ENCODE peak calls at places on chromosomes 13 and 19, in four cellular contexts. O is HFF-Myc, X is Calu3, Q is WTC11. V is an unnamed sample.

GRCh38 chr13:37492061-37492460 is 106.5 kb downstream of the POSTN start:
- DNase-seq in O (no peak), X (no peak), Q (no peak), V (no peak)

GRCh38 chr19:11639245-11639601 is 41.9 kb downstream of the ZNF627 start:
- DNase-seq in O (no peak), X (no peak), Q (no peak), V (no peak)

GRCh38 chr19:11418518-11419506 is at the start of gene RGL3:
- DNase-seq in O (no peak), X (peak), Q (peak), V (peak)

GRCh38 chr13:31768351-31768750 is 29.0 kb downstream of the RXFP2 start:
- DNase-seq in O (no peak), X (no peak), Q (no peak), V (no peak)

GRCh38 chr13:50122465-50122864 is 107.2 kb downstream of the KCNRG start:
- DNase-seq in O (no peak), X (no peak), Q (no peak), V (no peak)

GRCh38 chr13:102227696-102228095 is 174.2 kb downstream of the FGF14 start:
- DNase-seq in O (no peak), X (no peak), Q (no peak), V (no peak)

GRCh38 chr19:7869910-7870511 is 4.2 kb downstream of the PRR36 start:
- DNase-seq in O (no peak), X (no peak), Q (peak), V (no peak)

GRCh38 chr13:40974460-40975407 is 44.4 kb downstream of the ELF1 start:
- DNase-seq in O (no peak), X (peak), Q (no peak), V (no peak)

GRCh38 chr19:43664008-43664407 is 6.0 kb downstream of the PLAUR start:
- DNase-seq in O (no peak), X (no peak), Q (no peak), V (no peak)

GRCh38 chr13:79282976-79283375 is 123.1 kb downstream of the RBM26 start:
- DNase-seq in O (no peak), X (no peak), Q (no peak), V (no peak)

GRCh38 chr13:37241786-37242185 is 136.3 kb upstream of the CSNK1A1L start:
- DNase-seq in O (no peak), X (no peak), Q (no peak), V (no peak)

GRCh38 chr19:17648097-17648660 is 40.0 kb downstream of the UNC13A start:
- DNase-seq in O (no peak), X (no peak), Q (peak), V (no peak)

GRCh38 chr19:46134527-46134926 is 10.0 kb upstream of the IGFL3 start:
- DNase-seq in O (no peak), X (no peak), Q (no peak), V (no peak)

GRCh38 chr19:35710784-35711723 is 6.7 kb downstream of the ZBTB32 start:
- DNase-seq in O (no peak), X (no peak), Q (no peak), V (no peak)

GRCh38 chr13:63605962-63606361 is 2190.3 kb upstream of the PCDH20 start:
- DNase-seq in O (no peak), X (no peak), Q (no peak), V (no peak)

GRCh38 chr19:13060233-13060963 is 42.3 kb downstream of the LYL1 start:
- DNase-seq in O (no peak), X (peak), Q (no peak), V (no peak)

GRCh38 chr19:44576843-44577565 is 36.4 kb upstream of the IGSF23 start:
- DNase-seq in O (no peak), X (peak), Q (peak), V (peak)

GRCh38 chr13:71260246-71260645 is 606.8 kb downstream of the DACH1 start:
- DNase-seq in O (no peak), X (no peak), Q (no peak), V (no peak)

GRCh38 chr13:73063166-73063565 is 4.4 kb downstream of the KLF5 start:
- DNase-seq in O (no peak), X (no peak), Q (no peak), V (no peak)

GRCh38 chr13:51781246-51782022 is 22.5 kb downstream of the DHRS12 start:
- DNase-seq in O (no peak), X (no peak), Q (peak), V (no peak)

GRCh38 chr13:36418022-36418805 is 14.1 kb upstream of the CCNA1 start:
- DNase-seq in O (peak), X (peak), Q (no peak), V (no peak)

GRCh38 chr19:4089400-4089908 is 22.8 kb upstream of the ZBTB7A start:
- DNase-seq in O (no peak), X (no peak), Q (no peak), V (no peak)

GRCh38 chr19:55485439-55486011 is 537 bp downstream of the NAT14 start:
- DNase-seq in O (no peak), X (no peak), Q (no peak), V (no peak)

GRCh38 chr19:2575734-2576481 is 100.0 kb downstream of the GADD45B start:
- DNase-seq in O (no peak), X (peak), Q (no peak), V (peak)
- TF ChIP-seq CTCF in O (no peak), X (no peak), Q (no peak), V (no peak)

GRCh38 chr13:57438072-57438471 is 193.5 kb upstream of the PCDH17 start:
- DNase-seq in O (no peak), X (no peak), Q (no peak), V (peak)
- TF ChIP-seq CTCF in O (no peak), X (no peak), Q (no peak), V (no peak)

DNA sequence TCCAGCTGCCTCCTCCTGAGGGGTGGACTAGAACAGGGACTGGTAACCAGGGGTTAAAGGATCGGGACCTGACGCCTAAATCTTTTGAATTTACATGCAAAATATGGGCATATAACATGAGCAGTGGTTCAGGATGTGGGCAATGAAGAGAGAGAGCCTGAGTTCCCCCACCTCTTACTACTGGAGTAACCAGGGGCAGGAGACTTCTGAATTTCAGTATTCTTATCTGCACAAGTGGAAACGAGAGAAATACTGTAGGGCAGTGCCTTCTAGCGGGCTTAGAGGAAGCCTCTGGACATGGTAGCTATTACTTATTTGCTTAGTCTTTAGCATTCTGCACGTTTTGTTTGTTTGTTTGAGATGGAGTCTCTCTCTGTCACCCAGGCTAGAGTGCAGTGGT is 26.3 kb downstream of the BCAT2 start:
- DNase-seq in O (no peak), X (no peak), Q (no peak), V (no peak)
- TF ChIP-seq CTCF in O (no peak), X (no peak), Q (no peak), V (no peak)

GRCh38 chr19:40381321-40381720 is 8.7 kb downstream of the HIPK4 start:
- DNase-seq in O (no peak), X (no peak), Q (no peak), V (no peak)
- TF ChIP-seq CTCF in O (no peak), X (no peak), Q (no peak), V (no peak)

DNA sequence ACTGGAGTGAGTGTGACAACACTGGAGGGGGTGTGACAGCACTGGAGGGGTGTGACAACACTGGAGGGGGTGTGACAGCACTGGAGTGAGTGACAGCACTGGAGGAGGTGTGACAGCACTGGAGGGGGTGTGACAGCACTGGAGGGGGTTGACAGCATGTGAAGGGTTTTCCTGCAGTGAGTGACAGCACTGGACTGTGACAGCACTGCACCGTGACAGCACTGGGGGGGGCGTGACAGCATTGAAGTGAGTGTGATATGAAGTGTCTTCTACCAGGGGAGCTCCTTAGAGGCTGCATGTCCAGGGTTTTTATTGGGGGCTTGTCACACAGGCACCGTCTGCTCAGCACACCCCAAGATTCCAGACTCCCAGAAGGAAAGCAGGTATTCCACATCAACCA is 274.8 kb downstream of the TEX29 start:
- DNase-seq in O (no peak), X (no peak), Q (no peak), V (peak)
- TF ChIP-seq CTCF in O (no peak), X (no peak), Q (no peak), V (no peak)

GRCh38 chr13:110305544-110305943 is 1.4 kb downstream of the COL4A1 start:
- DNase-seq in O (no peak), X (no peak), Q (no peak), V (no peak)

GRCh38 chr13:110306960-110307696 is at the start of the genes COL4A1 and COL4A2:
- DNase-seq in O (no peak), X (no peak), Q (peak), V (peak)

GRCh38 chr13:110305949-110306339 is 1.0 kb downstream of the COL4A1 start:
- DNase-seq in O (no peak), X (no peak), Q (no peak), V (no peak)

GRCh38 chr13:110307697-110308376 is 753 bp downstream of the COL4A2 start:
- DNase-seq in O (no peak), X (no peak), Q (peak), V (no peak)

GRCh38 chr13:110306340-110306959 is 507 bp downstream of the COL4A1 start:
- DNase-seq in O (no peak), X (no peak), Q (peak), V (peak)
- TF ChIP-seq CTCF in O (no peak), X (no peak), Q (no peak), V (no peak)

V was measured in lower leg skin.